ENCODE peak calls at places on chromosome 20, in five cellular contexts. One of them, this sample, is unnamed.

GRCh38 chr20:44861547-44862006 is 23.9 kb upstream of the YWHAB start:
- DNase-seq in chondrocyte: no peak
- DNase-seq in fibroblast of gingiva: peak; percentile 64
- DNase-seq in activated T-helper 1 cell treated with anti-CD3 and anti-CD28 coated beads, Interleukin-2, amount 50 U/mL, for 16 hours: no peak
- DNase-seq in tibial nerve: no peak
- DNase-seq in this sample: no peak

GRCh38 chr20:58174708-58175287 is 53.7 kb downstream of the ANKRD60 start:
- DNase-seq in chondrocyte: peak; percentile 24
- DNase-seq in fibroblast of gingiva: no peak
- DNase-seq in activated T-helper 1 cell treated with anti-CD3 and anti-CD28 coated beads, Interleukin-2, amount 50 U/mL, for 16 hours: no peak
- DNase-seq in tibial nerve: peak; percentile 74
- DNase-seq in this sample: no peak

GRCh38 chr20:45322952-45323383 is 14.9 kb upstream of the MATN4 start:
- DNase-seq in chondrocyte: no peak
- DNase-seq in fibroblast of gingiva: peak; percentile 72
- DNase-seq in activated T-helper 1 cell treated with anti-CD3 and anti-CD28 coated beads, Interleukin-2, amount 50 U/mL, for 16 hours: no peak
- DNase-seq in tibial nerve: no peak
- DNase-seq in this sample: no peak

GRCh38 chr20:53608456-53609413 is 15.1 kb upstream of the ZNF217 start:
- DNase-seq in chondrocyte: no peak
- DNase-seq in fibroblast of gingiva: no peak
- DNase-seq in activated T-helper 1 cell treated with anti-CD3 and anti-CD28 coated beads, Interleukin-2, amount 50 U/mL, for 16 hours: no peak
- DNase-seq in tibial nerve: no peak
- DNase-seq in this sample: no peak

GRCh38 chr20:1212607-1213396 is 9.5 kb downstream of the C20orf202 start:
- DNase-seq in chondrocyte: no peak
- DNase-seq in fibroblast of gingiva: peak; percentile 61
- DNase-seq in activated T-helper 1 cell treated with anti-CD3 and anti-CD28 coated beads, Interleukin-2, amount 50 U/mL, for 16 hours: peak; percentile 41
- DNase-seq in tibial nerve: no peak
- DNase-seq in this sample: no peak

GRCh38 chr20:48690888-48691287 is 136.9 kb downstream of the PREX1 start:
- DNase-seq in chondrocyte: peak; percentile 58
- DNase-seq in fibroblast of gingiva: no peak
- DNase-seq in activated T-helper 1 cell treated with anti-CD3 and anti-CD28 coated beads, Interleukin-2, amount 50 U/mL, for 16 hours: no peak
- DNase-seq in tibial nerve: no peak
- DNase-seq in this sample: no peak

GRCh38 chr20:58202039-58202438 is 26.4 kb downstream of the ANKRD60 start:
- DNase-seq in chondrocyte: no peak
- DNase-seq in fibroblast of gingiva: no peak
- DNase-seq in activated T-helper 1 cell treated with anti-CD3 and anti-CD28 coated beads, Interleukin-2, amount 50 U/mL, for 16 hours: no peak
- DNase-seq in tibial nerve: no peak
- DNase-seq in this sample: no peak

GRCh38 chr20:33739493-33739892 is 7.7 kb downstream of the ZNF341 start:
- DNase-seq in chondrocyte: no peak
- DNase-seq in fibroblast of gingiva: no peak
- DNase-seq in activated T-helper 1 cell treated with anti-CD3 and anti-CD28 coated beads, Interleukin-2, amount 50 U/mL, for 16 hours: no peak
- DNase-seq in tibial nerve: no peak
- DNase-seq in this sample: no peak

GRCh38 chr20:63150391-63150898 is 65.5 kb downstream of the YTHDF1 start:
- DNase-seq in chondrocyte: peak; percentile 75
- DNase-seq in fibroblast of gingiva: no peak
- DNase-seq in activated T-helper 1 cell treated with anti-CD3 and anti-CD28 coated beads, Interleukin-2, amount 50 U/mL, for 16 hours: no peak
- DNase-seq in tibial nerve: no peak
- DNase-seq in this sample: no peak

GRCh38 chr20:11260611-11261010 is 586.8 kb upstream of the JAG1 start:
- DNase-seq in chondrocyte: no peak
- DNase-seq in fibroblast of gingiva: no peak
- DNase-seq in activated T-helper 1 cell treated with anti-CD3 and anti-CD28 coated beads, Interleukin-2, amount 50 U/mL, for 16 hours: no peak
- DNase-seq in tibial nerve: no peak
- DNase-seq in this sample: no peak

GRCh38 chr20:24622856-24623255 is 153.4 kb downstream of the SYNDIG1 start:
- DNase-seq in chondrocyte: no peak
- DNase-seq in fibroblast of gingiva: peak; percentile 71
- DNase-seq in activated T-helper 1 cell treated with anti-CD3 and anti-CD28 coated beads, Interleukin-2, amount 50 U/mL, for 16 hours: no peak
- DNase-seq in tibial nerve: no peak
- DNase-seq in this sample: no peak

GRCh38 chr20:57627972-57628650 is 7.9 kb upstream of the ZBP1 start:
- DNase-seq in chondrocyte: no peak
- DNase-seq in fibroblast of gingiva: peak; percentile 52
- DNase-seq in activated T-helper 1 cell treated with anti-CD3 and anti-CD28 coated beads, Interleukin-2, amount 50 U/mL, for 16 hours: no peak
- DNase-seq in tibial nerve: peak; percentile 37
- DNase-seq in this sample: no peak

GRCh38 chr20:62822788-62823651 is 6.2 kb downstream of the COL9A3 start:
- DNase-seq in chondrocyte: no peak
- DNase-seq in fibroblast of gingiva: no peak
- DNase-seq in activated T-helper 1 cell treated with anti-CD3 and anti-CD28 coated beads, Interleukin-2, amount 50 U/mL, for 16 hours: no peak
- DNase-seq in tibial nerve: no peak
- DNase-seq in this sample: no peak

GRCh38 chr20:10404023-10404628 is 29.9 kb downstream of the MKKS start:
- DNase-seq in chondrocyte: no peak
- DNase-seq in fibroblast of gingiva: peak; percentile 7
- DNase-seq in activated T-helper 1 cell treated with anti-CD3 and anti-CD28 coated beads, Interleukin-2, amount 50 U/mL, for 16 hours: no peak
- DNase-seq in tibial nerve: no peak
- DNase-seq in this sample: no peak

GRCh38 chr20:43914697-43915208 is at the start of gene TOX2:
- DNase-seq in chondrocyte: no peak
- DNase-seq in fibroblast of gingiva: peak; percentile 55
- DNase-seq in activated T-helper 1 cell treated with anti-CD3 and anti-CD28 coated beads, Interleukin-2, amount 50 U/mL, for 16 hours: no peak
- DNase-seq in tibial nerve: no peak
- DNase-seq in this sample: peak; percentile 58

GRCh38 chr20:47500554-47500953 is 1.1 kb upstream of the NCOA3 start:
- DNase-seq in chondrocyte: no peak
- DNase-seq in fibroblast of gingiva: no peak
- DNase-seq in activated T-helper 1 cell treated with anti-CD3 and anti-CD28 coated beads, Interleukin-2, amount 50 U/mL, for 16 hours: no peak
- DNase-seq in tibial nerve: no peak
- DNase-seq in this sample: no peak

GRCh38 chr20:45902199-45902701 is 9.7 kb downstream of the PLTP start:
- DNase-seq in chondrocyte: no peak
- DNase-seq in fibroblast of gingiva: no peak
- DNase-seq in activated T-helper 1 cell treated with anti-CD3 and anti-CD28 coated beads, Interleukin-2, amount 50 U/mL, for 16 hours: no peak
- DNase-seq in tibial nerve: no peak
- DNase-seq in this sample: no peak